ENCODE peak calls at places on chromosomes 1 and 21, in five cellular contexts. One of them, this sample, is unnamed.

GRCh38 chr1:202045699-202046098 is 35.3 kb downstream of the ELF3 start:
- DNase-seq in CD4-positive, alpha-beta T cell: no peak
- DNase-seq in NCI-H1105: no peak
- DNase-seq in stimulated activated CD4-positive, alpha-beta T cell treated with anti-CD3 and anti-CD28 coated beads, TNF-alpha, amount 100 ng/mL, for 1 hour: no peak
- DNase-seq in AG10803: no peak
- DNase-seq in this sample: no peak

GRCh38 chr1:54395535-54395934 is 10.7 kb downstream of the SSBP3 start:
- DNase-seq in CD4-positive, alpha-beta T cell: no peak
- DNase-seq in stimulated activated CD4-positive, alpha-beta T cell treated with anti-CD3 and anti-CD28 coated beads, TNF-alpha, amount 100 ng/mL, for 1 hour: no peak
- DNase-seq in AG10803: no peak
- DNase-seq in NCI-H1105: no peak
- DNase-seq in this sample: no peak

GRCh38 chr1:109392788-109393580 is 4.7 kb downstream of the SORT1 start:
- DNase-seq in AG10803: peak
- DNase-seq in CD4-positive, alpha-beta T cell: no peak
- DNase-seq in NCI-H1105: no peak
- DNase-seq in stimulated activated CD4-positive, alpha-beta T cell treated with anti-CD3 and anti-CD28 coated beads, TNF-alpha, amount 100 ng/mL, for 1 hour: no peak
- DNase-seq in this sample: peak

GRCh38 chr1:164092603-164093353 is 466.2 kb upstream of the PBX1 start:
- DNase-seq in CD4-positive, alpha-beta T cell: no peak
- DNase-seq in AG10803: no peak
- DNase-seq in NCI-H1105: no peak
- DNase-seq in stimulated activated CD4-positive, alpha-beta T cell treated with anti-CD3 and anti-CD28 coated beads, TNF-alpha, amount 100 ng/mL, for 1 hour: no peak
- DNase-seq in this sample: no peak

GRCh38 chr1:38690790-38691189 is 168.8 kb downstream of the RRAGC start:
- DNase-seq in AG10803: peak
- DNase-seq in stimulated activated CD4-positive, alpha-beta T cell treated with anti-CD3 and anti-CD28 coated beads, TNF-alpha, amount 100 ng/mL, for 1 hour: no peak
- DNase-seq in NCI-H1105: no peak
- DNase-seq in CD4-positive, alpha-beta T cell: no peak
- DNase-seq in this sample: no peak

GRCh38 chr1:115630342-115630741 is 11.4 kb upstream of the VANGL1 start:
- DNase-seq in NCI-H1105: no peak
- DNase-seq in AG10803: no peak
- DNase-seq in stimulated activated CD4-positive, alpha-beta T cell treated with anti-CD3 and anti-CD28 coated beads, TNF-alpha, amount 100 ng/mL, for 1 hour: no peak
- DNase-seq in CD4-positive, alpha-beta T cell: no peak
- DNase-seq in this sample: no peak

GRCh38 chr1:192474080-192474683 is 101.4 kb upstream of the RGS1 start:
- DNase-seq in AG10803: peak
- DNase-seq in NCI-H1105: peak
- DNase-seq in CD4-positive, alpha-beta T cell: no peak
- DNase-seq in stimulated activated CD4-positive, alpha-beta T cell treated with anti-CD3 and anti-CD28 coated beads, TNF-alpha, amount 100 ng/mL, for 1 hour: no peak
- DNase-seq in this sample: no peak

GRCh38 chr1:172809751-172810150 is 150.8 kb downstream of the FASLG start:
- DNase-seq in NCI-H1105: no peak
- DNase-seq in CD4-positive, alpha-beta T cell: no peak
- DNase-seq in stimulated activated CD4-positive, alpha-beta T cell treated with anti-CD3 and anti-CD28 coated beads, TNF-alpha, amount 100 ng/mL, for 1 hour: no peak
- DNase-seq in AG10803: no peak
- DNase-seq in this sample: no peak

GRCh38 chr1:247864644-247865043 is 7.7 kb downstream of the TRIM58 start:
- DNase-seq in CD4-positive, alpha-beta T cell: no peak
- DNase-seq in NCI-H1105: no peak
- DNase-seq in stimulated activated CD4-positive, alpha-beta T cell treated with anti-CD3 and anti-CD28 coated beads, TNF-alpha, amount 100 ng/mL, for 1 hour: no peak
- DNase-seq in AG10803: no peak
- DNase-seq in this sample: no peak

GRCh38 chr1:154940880-154941228 is 4.3 kb upstream of the PMVK start:
- DNase-seq in stimulated activated CD4-positive, alpha-beta T cell treated with anti-CD3 and anti-CD28 coated beads, TNF-alpha, amount 100 ng/mL, for 1 hour: no peak
- DNase-seq in NCI-H1105: no peak
- DNase-seq in AG10803: no peak
- DNase-seq in CD4-positive, alpha-beta T cell: no peak
- DNase-seq in this sample: no peak

GRCh38 chr1:93758842-93759515 is 77.3 kb upstream of the BCAR3 start:
- DNase-seq in NCI-H1105: no peak
- DNase-seq in stimulated activated CD4-positive, alpha-beta T cell treated with anti-CD3 and anti-CD28 coated beads, TNF-alpha, amount 100 ng/mL, for 1 hour: no peak
- DNase-seq in AG10803: peak
- DNase-seq in CD4-positive, alpha-beta T cell: no peak
- DNase-seq in this sample: peak

GRCh38 chr21:30831194-30831765 is 1.7 kb upstream of the KRTAP7-1 start:
- DNase-seq in CD4-positive, alpha-beta T cell: peak
- DNase-seq in NCI-H1105: no peak
- DNase-seq in AG10803: no peak
- DNase-seq in stimulated activated CD4-positive, alpha-beta T cell treated with anti-CD3 and anti-CD28 coated beads, TNF-alpha, amount 100 ng/mL, for 1 hour: no peak
- DNase-seq in this sample: peak

GRCh38 chr1:107147813-107148212 is 7.0 kb downstream of the NTNG1 start:
- DNase-seq in NCI-H1105: no peak
- DNase-seq in stimulated activated CD4-positive, alpha-beta T cell treated with anti-CD3 and anti-CD28 coated beads, TNF-alpha, amount 100 ng/mL, for 1 hour: no peak
- DNase-seq in AG10803: peak
- DNase-seq in CD4-positive, alpha-beta T cell: no peak
- DNase-seq in this sample: no peak